ENCODE peak calls at places on chromosomes 4 and X, in eight cellular contexts. J is GM12878, T is endothelial cell of umbilical vein, Z is SK-N-SH, L is HCT116, M is H1, F is HepG2, R is K562. G is an unnamed sample.

GRCh38 chr4:153205028-153205648 is 895 bp downstream of the TRIM2 start:
- DNase-seq in T (no peak), R (no peak), F (peak; percentile 45), M (no peak), L (no peak), Z (no peak), J (peak; percentile 24), G (peak; percentile 63)

GRCh38 chr4:158094413-158095110 is 78.3 kb downstream of the GASK1B start:
- DNase-seq in Z (no peak), J (no peak), M (no peak), L (peak; percentile 96), T (peak; percentile 70), F (peak; percentile 61), R (no peak), G (peak; percentile 17)

GRCh38 chr4:80365928-80366327 is 30.4 kb downstream of the CFAP299 start:
- DNase-seq in J (peak; percentile 26), L (peak; percentile 3), M (no peak), T (peak; percentile 23), R (peak; percentile 41), Z (peak; percentile 34), F (peak; percentile 23), G (peak; percentile 64)

GRCh38 chrX:51743179-51743957 is at the start of gene GSPT2:
- DNase-seq in L (no peak), J (peak; percentile 34), T (peak; percentile 59), Z (peak; percentile 74), M (peak; percentile 23), F (no peak), R (peak; percentile 48), G (peak; percentile 59)

GRCh38 chr4:108492816-108493595 is 127.4 kb upstream of the RPL34 start:
- DNase-seq in L (peak; percentile 21), M (peak; percentile 21), T (no peak), F (peak; percentile 16), R (peak; percentile 12), J (no peak), Z (peak; percentile 19), G (peak; percentile 82)

GRCh38 chrX:110037181-110037580 is 34.3 kb downstream of the TMEM164 start:
- DNase-seq in L (no peak), T (peak; percentile 36), M (no peak), Z (no peak), R (no peak), F (no peak), J (no peak), G (no peak)

GRCh38 chrX:47241201-47242011 is 8.6 kb downstream of the USP11 start:
- DNase-seq in F (no peak), Z (no peak), L (no peak), T (no peak), R (no peak), M (no peak), J (no peak), G (no peak)

GRCh38 chr4:168659971-168660465 is 163.2 kb downstream of the PALLD start:
- DNase-seq in T (no peak), M (no peak), R (no peak), J (no peak), F (no peak), Z (no peak), L (no peak), G (no peak)

GRCh38 chrX:46860536-46860935 is 23.7 kb downstream of the RP2 start:
- DNase-seq in L (no peak), F (peak; percentile 49), J (no peak), Z (no peak), R (no peak), M (no peak), T (no peak), G (no peak)

GRCh38 chr4:104491396-104491821 is 3.3 kb downstream of the CXXC4 start:
- DNase-seq in T (no peak), J (no peak), R (peak; percentile 44), Z (peak; percentile 75), L (no peak), M (no peak), F (no peak), G (peak; percentile 64)

GRCh38 chr4:107299646-107300045 is 263.5 kb upstream of the DKK2 start:
- DNase-seq in L (no peak), T (no peak), Z (no peak), R (no peak), F (no peak), J (no peak), M (no peak), G (no peak)

GRCh38 chr4:138428611-138429010 is 186.5 kb upstream of the SLC7A11 start:
- DNase-seq in F (no peak), L (no peak), T (no peak), M (no peak), Z (no peak), R (no peak), J (no peak), G (no peak)

GRCh38 chr4:121118344-121118743 is 45.8 kb downstream of the TNIP3 start:
- DNase-seq in F (no peak), M (no peak), J (no peak), T (no peak), Z (no peak), R (no peak), L (no peak), G (no peak)

GRCh38 chr4:142282870-142283431 is 563.1 kb downstream of the INPP4B start:
- DNase-seq in F (no peak), M (no peak), J (no peak), L (no peak), R (no peak), Z (no peak), T (peak; percentile 30), G (peak; percentile 71)

GRCh38 chr4:169000315-169000714 is 9.7 kb downstream of the CBR4 start:
- DNase-seq in Z (no peak), F (no peak), L (no peak), J (no peak), M (no peak), R (no peak), T (no peak), G (no peak)

GRCh38 chr4:97950836-97951235 is 192.4 kb downstream of the STPG2 start:
- DNase-seq in L (no peak), M (no peak), Z (no peak), J (no peak), T (no peak), R (no peak), F (no peak), G (no peak)
- TF ChIP-seq POLR2AphosphoS5 in L (no peak), M (no peak), Z (no peak), J (no peak), T (no peak), R (no peak), F (no peak), G (no peak)

GRCh38 chr4:2300431-2300861 is 38.5 kb upstream of the MXD4 start:
- DNase-seq in T (no peak), M (no peak), R (no peak), Z (no peak), J (no peak), L (no peak), F (no peak), G (no peak)

GRCh38 chr4:2302387-2303119 is 40.6 kb upstream of the MXD4 start:
- DNase-seq in F (no peak), Z (no peak), J (no peak), R (no peak), L (no peak), T (no peak), M (no peak), G (no peak)

GRCh38 chr4:2299794-2300193 is 37.9 kb upstream of the MXD4 start:
- DNase-seq in Z (no peak), T (no peak), R (no peak), F (no peak), M (no peak), J (no peak), L (no peak), G (no peak)

GRCh38 chr4:2301806-2302205 is 39.9 kb upstream of the MXD4 start:
- DNase-seq in L (no peak), M (no peak), R (no peak), Z (no peak), F (no peak), J (no peak), T (no peak), G (no peak)

DNA sequence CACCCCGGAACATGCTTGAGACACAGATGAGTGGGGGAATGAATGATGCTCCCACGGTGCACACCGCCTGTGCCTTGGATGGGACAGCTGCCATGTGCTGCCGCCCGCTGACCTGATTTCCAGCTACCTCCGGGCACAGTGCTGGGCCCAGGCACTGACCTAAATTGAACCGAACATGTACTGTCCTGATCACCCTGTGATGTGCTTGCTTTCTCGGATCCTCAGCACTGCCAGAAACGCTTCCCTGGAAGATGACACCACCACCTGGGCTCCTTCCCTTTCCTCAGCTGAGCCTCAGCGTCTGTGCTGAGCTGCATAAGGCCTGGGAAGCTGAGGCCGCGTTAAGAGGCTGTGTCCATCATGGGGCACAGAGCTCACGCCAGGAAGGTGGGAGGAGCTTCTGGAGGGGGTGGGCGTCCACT is 39.3 kb upstream of the MXD4 start:
- DNase-seq in M (no peak), J (no peak), F (no peak), L (no peak), Z (no peak), T (no peak), R (no peak), G (no peak)
- H2AFZ ChIP-seq in M (no peak overlapping the region), J (no peak overlapping the region), F (no peak overlapping the region), L (no peak overlapping the region), Z (no peak overlapping the region), T (no peak overlapping the region), R (no peak overlapping the region), G (no peak overlapping the region)

GRCh38 chrX:66038115-66038514 is 1.8 kb downstream of the VSIG4 start:
- DNase-seq in T (no peak), R (no peak), L (no peak), Z (no peak), M (no peak), J (no peak), F (no peak), G (no peak)

GRCh38 chrX:66035667-66036066 is 4.2 kb downstream of the VSIG4 start:
- DNase-seq in L (no peak), J (no peak), T (no peak), M (no peak), R (no peak), F (no peak), Z (no peak), G (peak; percentile 13)

GRCh38 chrX:66043584-66043983 is 3.7 kb upstream of the VSIG4 start:
- DNase-seq in Z (no peak), T (no peak), L (no peak), M (no peak), F (no peak), R (no peak), J (no peak), G (no peak)

GRCh38 chrX:66042307-66043077 is 2.6 kb upstream of the VSIG4 start:
- DNase-seq in L (no peak), F (no peak), M (no peak), T (no peak), Z (no peak), R (no peak), J (peak; percentile 48), G (no peak)

DNA sequence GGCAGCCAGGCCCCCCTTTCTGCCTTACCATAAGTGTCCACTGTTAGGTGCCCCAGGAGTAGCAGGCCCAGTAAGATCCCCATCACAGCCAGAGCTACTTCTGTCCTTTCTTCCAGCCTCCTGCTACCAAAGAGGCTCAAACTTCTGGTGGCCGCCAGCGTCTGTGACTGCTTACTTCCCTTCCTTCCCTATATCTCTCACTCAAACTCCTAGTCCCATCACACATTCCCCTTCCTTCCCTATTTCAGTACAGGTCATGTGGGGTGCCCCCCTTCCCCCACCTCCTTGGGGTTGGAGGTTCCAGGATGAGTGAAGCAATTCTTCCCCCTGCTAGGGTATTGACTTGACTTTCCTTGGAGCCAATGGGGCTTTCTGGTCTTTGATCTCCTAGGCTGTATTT is at the start of gene VSIG4:
- DNase-seq in Z (no peak), R (no peak), L (no peak), F (no peak), M (no peak), T (no peak), J (no peak), G (no peak)
- TF ChIP-seq POLR2AphosphoS5 in Z (no peak), R (no peak), L (no peak), F (no peak), M (no peak), T (no peak), J (no peak), G (no peak)

GRCh38 chr4:128793859-128794667 is 15.4 kb upstream of the JADE1 start:
- DNase-seq in M (no peak), J (no peak), R (no peak), T (no peak), L (no peak), Z (no peak), F (no peak), G (no peak)
- H2AFZ ChIP-seq in M (no peak overlapping the region), J (no peak overlapping the region), R (no peak overlapping the region), T (no peak overlapping the region), L (no peak overlapping the region), Z (no peak overlapping the region), F (no peak overlapping the region), G (peak overlapping the region; percentile 48)

G was measured in GM23338.